ENCODE peak calls at places on chromosomes 5 and 9, in eight cellular contexts. One of them, this sample, is unnamed.

GRCh38 chr5:168314735-168315411 is 23.4 kb downstream of the WWC1 start:
- DNase-seq in CD4-positive, alpha-beta T cell: no peak
- DNase-seq in endothelial cell of umbilical vein: no peak
- DNase-seq in stomach: peak; percentile 93
- DNase-seq in astrocyte: peak; percentile 97
- DNase-seq in IMR-90: peak; percentile 99
- DNase-seq in uterus: no peak
- DNase-seq in ovary: no peak
- DNase-seq in this sample: peak; percentile 66

GRCh38 chr5:3218096-3218495 is 377.5 kb upstream of the IRX1 start:
- DNase-seq in uterus: no peak
- DNase-seq in stomach: peak; percentile 15
- DNase-seq in astrocyte: no peak
- DNase-seq in IMR-90: no peak
- DNase-seq in endothelial cell of umbilical vein: no peak
- DNase-seq in CD4-positive, alpha-beta T cell: no peak
- DNase-seq in ovary: no peak
- DNase-seq in this sample: no peak

GRCh38 chr5:138353550-138353893 is 1.0 kb downstream of the KDM3B start:
- DNase-seq in IMR-90: no peak
- DNase-seq in endothelial cell of umbilical vein: no peak
- DNase-seq in ovary: no peak
- DNase-seq in uterus: no peak
- DNase-seq in astrocyte: peak; percentile 34
- DNase-seq in CD4-positive, alpha-beta T cell: peak; percentile 10
- DNase-seq in stomach: no peak
- DNase-seq in this sample: no peak

GRCh38 chr5:92863666-92864065 is 717.4 kb downstream of the NR2F1-AS1 start:
- DNase-seq in astrocyte: no peak
- DNase-seq in stomach: no peak
- DNase-seq in ovary: no peak
- DNase-seq in uterus: no peak
- DNase-seq in IMR-90: no peak
- DNase-seq in CD4-positive, alpha-beta T cell: no peak
- DNase-seq in endothelial cell of umbilical vein: no peak
- DNase-seq in this sample: no peak

GRCh38 chr5:102731704-102732103 is 23.4 kb upstream of the PAM start:
- DNase-seq in uterus: no peak
- DNase-seq in stomach: no peak
- DNase-seq in CD4-positive, alpha-beta T cell: no peak
- DNase-seq in ovary: no peak
- DNase-seq in astrocyte: no peak
- DNase-seq in endothelial cell of umbilical vein: no peak
- DNase-seq in IMR-90: no peak
- DNase-seq in this sample: no peak

GRCh38 chr5:18314192-18314778 is 680.0 kb downstream of the TAF11L14 start:
- DNase-seq in ovary: no peak
- DNase-seq in CD4-positive, alpha-beta T cell: no peak
- DNase-seq in uterus: no peak
- DNase-seq in IMR-90: peak; percentile 20
- DNase-seq in stomach: no peak
- DNase-seq in endothelial cell of umbilical vein: peak; percentile 32
- DNase-seq in astrocyte: peak; percentile 5
- DNase-seq in this sample: no peak

GRCh38 chr5:170470275-170470674 is 33.5 kb upstream of the KCNIP1 start:
- DNase-seq in IMR-90: no peak
- DNase-seq in endothelial cell of umbilical vein: no peak
- DNase-seq in CD4-positive, alpha-beta T cell: no peak
- DNase-seq in uterus: no peak
- DNase-seq in ovary: no peak
- DNase-seq in stomach: no peak
- DNase-seq in astrocyte: no peak
- DNase-seq in this sample: no peak

GRCh38 chr5:43615445-43616184 is 12.6 kb downstream of the NNT start:
- DNase-seq in astrocyte: no peak
- DNase-seq in IMR-90: no peak
- DNase-seq in endothelial cell of umbilical vein: no peak
- DNase-seq in stomach: no peak
- DNase-seq in uterus: no peak
- DNase-seq in CD4-positive, alpha-beta T cell: no peak
- DNase-seq in ovary: no peak
- DNase-seq in this sample: no peak

GRCh38 chr5:149762958-149763630 is 33.0 kb downstream of the PPARGC1B start:
- DNase-seq in uterus: no peak
- DNase-seq in IMR-90: no peak
- DNase-seq in stomach: no peak
- DNase-seq in CD4-positive, alpha-beta T cell: no peak
- DNase-seq in astrocyte: no peak
- DNase-seq in endothelial cell of umbilical vein: no peak
- DNase-seq in ovary: no peak
- DNase-seq in this sample: no peak

GRCh38 chr5:35067985-35068384 is 20.2 kb upstream of the AGXT2 start:
- DNase-seq in stomach: no peak
- DNase-seq in astrocyte: peak; percentile 37
- DNase-seq in endothelial cell of umbilical vein: no peak
- DNase-seq in ovary: no peak
- DNase-seq in IMR-90: peak; percentile 26
- DNase-seq in uterus: no peak
- DNase-seq in CD4-positive, alpha-beta T cell: no peak
- DNase-seq in this sample: no peak

GRCh38 chr9:123614503-123615258 is 258.7 kb downstream of the CRB2 start:
- DNase-seq in CD4-positive, alpha-beta T cell: no peak
- DNase-seq in uterus: no peak
- DNase-seq in endothelial cell of umbilical vein: no peak
- DNase-seq in ovary: no peak
- DNase-seq in astrocyte: no peak
- DNase-seq in stomach: no peak
- DNase-seq in IMR-90: no peak
- DNase-seq in this sample: no peak

GRCh38 chr5:93208156-93208895 is 372.7 kb downstream of the NR2F1-AS1 start:
- DNase-seq in ovary: no peak
- DNase-seq in IMR-90: no peak
- DNase-seq in endothelial cell of umbilical vein: no peak
- DNase-seq in uterus: no peak
- DNase-seq in stomach: no peak
- DNase-seq in astrocyte: no peak
- DNase-seq in CD4-positive, alpha-beta T cell: no peak
- DNase-seq in this sample: no peak

GRCh38 chr5:93585054-93585751 is 2.2 kb downstream of the NR2F1 start:
- DNase-seq in IMR-90: no peak
- DNase-seq in stomach: no peak
- DNase-seq in CD4-positive, alpha-beta T cell: no peak
- DNase-seq in endothelial cell of umbilical vein: peak; percentile 67
- DNase-seq in uterus: no peak
- DNase-seq in ovary: peak; percentile 65
- DNase-seq in astrocyte: no peak
- DNase-seq in this sample: no peak

GRCh38 chr9:93649610-93650261 is 73.4 kb downstream of the PHF2 start:
- DNase-seq in ovary: no peak
- DNase-seq in astrocyte: no peak
- DNase-seq in stomach: no peak
- DNase-seq in IMR-90: peak; percentile 19
- DNase-seq in endothelial cell of umbilical vein: no peak
- DNase-seq in CD4-positive, alpha-beta T cell: no peak
- DNase-seq in uterus: peak; percentile 9
- DNase-seq in this sample: no peak

GRCh38 chr9:37408933-37409710 is 13.4 kb upstream of the GRHPR start:
- DNase-seq in ovary: no peak
- DNase-seq in endothelial cell of umbilical vein: no peak
- DNase-seq in stomach: no peak
- DNase-seq in astrocyte: no peak
- DNase-seq in IMR-90: no peak
- DNase-seq in CD4-positive, alpha-beta T cell: peak; percentile 42
- DNase-seq in uterus: no peak
- DNase-seq in this sample: no peak

GRCh38 chr5:87120518-87121314 is 147.0 kb upstream of the RASA1 start:
- DNase-seq in endothelial cell of umbilical vein: peak; percentile 87
- DNase-seq in ovary: no peak
- DNase-seq in uterus: no peak
- DNase-seq in stomach: no peak
- DNase-seq in CD4-positive, alpha-beta T cell: no peak
- DNase-seq in IMR-90: peak; percentile 93
- DNase-seq in astrocyte: peak; percentile 97
- DNase-seq in this sample: no peak

GRCh38 chr5:10736808-10737207 is 24.2 kb downstream of the DAP start:
- DNase-seq in ovary: no peak
- DNase-seq in IMR-90: no peak
- DNase-seq in endothelial cell of umbilical vein: no peak
- DNase-seq in astrocyte: no peak
- DNase-seq in CD4-positive, alpha-beta T cell: no peak
- DNase-seq in uterus: no peak
- DNase-seq in stomach: no peak
- DNase-seq in this sample: no peak

GRCh38 chr5:14268236-14268701 is 125.1 kb downstream of the TRIO start:
- DNase-seq in IMR-90: peak; percentile 81
- DNase-seq in endothelial cell of umbilical vein: peak; percentile 77
- DNase-seq in ovary: no peak
- DNase-seq in uterus: no peak
- DNase-seq in stomach: no peak
- DNase-seq in CD4-positive, alpha-beta T cell: no peak
- DNase-seq in astrocyte: peak; percentile 87
- DNase-seq in this sample: no peak

GRCh38 chr9:97985058-97985861 is 2.1 kb downstream of the ANP32B start:
- DNase-seq in endothelial cell of umbilical vein: peak; percentile 56
- DNase-seq in ovary: no peak
- DNase-seq in uterus: no peak
- DNase-seq in CD4-positive, alpha-beta T cell: peak; percentile 10
- DNase-seq in IMR-90: peak; percentile 11
- DNase-seq in stomach: peak; percentile 32
- DNase-seq in astrocyte: no peak
- DNase-seq in this sample: no peak

GRCh38 chr5:173817561-173817960 is 70.6 kb upstream of the CPEB4 start:
- DNase-seq in CD4-positive, alpha-beta T cell: no peak
- DNase-seq in uterus: no peak
- DNase-seq in astrocyte: no peak
- DNase-seq in endothelial cell of umbilical vein: no peak
- DNase-seq in ovary: no peak
- DNase-seq in IMR-90: no peak
- DNase-seq in stomach: no peak
- DNase-seq in this sample: no peak

GRCh38 chr9:133563286-133564213 is 29.0 kb downstream of the ADAMTSL2 start:
- DNase-seq in CD4-positive, alpha-beta T cell: no peak
- DNase-seq in uterus: peak; percentile 54
- DNase-seq in stomach: no peak
- DNase-seq in astrocyte: no peak
- DNase-seq in ovary: no peak
- DNase-seq in endothelial cell of umbilical vein: no peak
- DNase-seq in IMR-90: peak; percentile 7
- DNase-seq in this sample: peak; percentile 20

DNA sequence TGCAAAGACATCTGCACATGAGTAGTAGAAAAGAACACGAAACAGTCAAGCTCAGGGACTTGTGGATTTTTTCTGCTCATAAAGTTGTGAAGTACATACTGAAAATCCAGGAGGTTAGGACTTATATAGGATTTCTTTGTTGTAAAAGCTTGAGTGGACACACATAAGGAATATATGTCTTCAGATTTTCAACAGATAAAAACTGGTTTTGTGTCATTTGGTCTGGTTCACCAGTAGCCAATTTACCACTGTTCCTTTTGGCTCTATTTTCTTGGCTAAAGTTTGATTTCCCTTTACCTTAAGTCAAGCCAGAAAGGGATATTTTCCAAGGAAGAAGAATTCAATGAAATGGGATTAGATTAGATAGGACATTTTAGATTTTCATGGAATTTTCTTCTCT is 204.3 kb downstream of the NR3C1 start:
- DNase-seq in uterus: no peak
- DNase-seq in ovary: no peak
- DNase-seq in endothelial cell of umbilical vein: no peak
- DNase-seq in CD4-positive, alpha-beta T cell: no peak
- DNase-seq in IMR-90: no peak
- DNase-seq in astrocyte: no peak
- DNase-seq in stomach: no peak
- DNase-seq in this sample: no peak
- H3K27me3 ChIP-seq in uterus: no peaks in the 10 kb centered on the region
- H3K27me3 ChIP-seq in ovary: no peaks in the 10 kb centered on the region
- H3K27me3 ChIP-seq in endothelial cell of umbilical vein: no peaks in the 10 kb centered on the region
- H3K27me3 ChIP-seq in CD4-positive, alpha-beta T cell: no peaks in the 10 kb centered on the region
- H3K27me3 ChIP-seq in IMR-90: no peaks in the 10 kb centered on the region
- H3K27me3 ChIP-seq in astrocyte: no peaks in the 10 kb centered on the region
- H3K27me3 ChIP-seq in stomach: no peaks in the 10 kb centered on the region
- H3K27me3 ChIP-seq in this sample: no peaks in the 10 kb centered on the region

GRCh38 chr5:127934791-127935256 is 148.7 kb upstream of the SLC12A2 start:
- DNase-seq in CD4-positive, alpha-beta T cell: no peak
- DNase-seq in uterus: no peak
- DNase-seq in astrocyte: peak; percentile 77
- DNase-seq in IMR-90: peak; percentile 63
- DNase-seq in stomach: peak; percentile 36
- DNase-seq in ovary: no peak
- DNase-seq in endothelial cell of umbilical vein: peak; percentile 17
- DNase-seq in this sample: no peak
- TF ChIP-seq CTCF in CD4-positive, alpha-beta T cell: no peak
- TF ChIP-seq CTCF in uterus: no peak
- TF ChIP-seq CTCF in astrocyte: no peak
- TF ChIP-seq CTCF in IMR-90: peak; percentile 9
- TF ChIP-seq CTCF in stomach: peak; percentile 9
- TF ChIP-seq CTCF in ovary: no peak
- TF ChIP-seq CTCF in endothelial cell of umbilical vein: no peak
- TF ChIP-seq CTCF in this sample: no peak

DNA sequence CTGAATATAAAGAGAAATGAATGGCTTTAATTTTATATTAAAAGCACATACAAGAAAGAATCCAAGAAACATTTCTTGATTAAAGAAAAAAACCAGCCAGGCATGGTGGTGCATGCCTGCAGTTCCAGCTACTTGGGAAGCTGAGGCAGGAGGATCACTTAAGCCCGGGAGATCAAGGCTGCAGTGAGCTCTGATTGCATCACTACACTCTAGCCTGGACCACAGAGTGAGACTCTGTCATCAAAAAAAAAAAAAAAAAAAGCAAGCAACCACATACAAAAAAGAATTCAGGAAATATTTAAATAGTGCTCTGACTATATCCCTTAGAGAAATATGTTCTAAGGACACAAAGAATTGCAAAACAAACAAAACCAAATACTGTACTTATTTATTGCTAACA is 2.5 kb upstream of the PLAC8L1 start:
- DNase-seq in ovary: no peak
- DNase-seq in CD4-positive, alpha-beta T cell: no peak
- DNase-seq in IMR-90: peak; percentile 31
- DNase-seq in endothelial cell of umbilical vein: no peak
- DNase-seq in uterus: no peak
- DNase-seq in stomach: no peak
- DNase-seq in astrocyte: peak; percentile 4
- DNase-seq in this sample: no peak
- H3K27ac ChIP-seq in ovary: no peak overlapping the region
- H3K27ac ChIP-seq in CD4-positive, alpha-beta T cell: no peak overlapping the region
- H3K27ac ChIP-seq in IMR-90: no peak overlapping the region
- H3K27ac ChIP-seq in endothelial cell of umbilical vein: no peak overlapping the region
- H3K27ac ChIP-seq in uterus: no peak overlapping the region
- H3K27ac ChIP-seq in stomach: no peak overlapping the region
- H3K27ac ChIP-seq in astrocyte: no peak overlapping the region
- H3K27ac ChIP-seq in this sample: no peak overlapping the region

DNA sequence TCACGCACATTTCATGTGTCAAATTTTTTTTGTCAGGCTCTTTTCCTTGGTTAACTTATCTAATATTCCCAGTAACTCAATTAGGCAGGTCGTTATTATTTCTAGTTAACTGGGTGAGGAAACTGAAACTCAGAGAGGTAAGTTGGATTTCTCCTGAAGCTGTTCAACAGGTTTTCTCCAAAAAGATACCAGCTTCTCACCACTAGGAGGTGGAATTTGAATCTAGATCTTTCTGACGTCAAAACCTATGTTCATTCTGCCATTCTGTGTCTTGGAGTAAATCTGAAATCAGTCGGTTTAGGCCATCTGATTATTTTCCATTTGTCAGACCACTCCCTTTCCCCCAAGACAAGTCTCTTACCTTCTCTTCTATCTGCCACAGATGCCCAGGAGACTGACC is 572.9 kb downstream of the ACTL7B start:
- DNase-seq in endothelial cell of umbilical vein: no peak
- DNase-seq in astrocyte: no peak
- DNase-seq in CD4-positive, alpha-beta T cell: no peak
- DNase-seq in stomach: no peak
- DNase-seq in ovary: no peak
- DNase-seq in IMR-90: peak; percentile 8
- DNase-seq in uterus: no peak
- DNase-seq in this sample: no peak
- H3K27me3 ChIP-seq in endothelial cell of umbilical vein: no peaks in the 10 kb centered on the region
- H3K27me3 ChIP-seq in astrocyte: no peaks in the 10 kb centered on the region
- H3K27me3 ChIP-seq in CD4-positive, alpha-beta T cell: no peaks in the 10 kb centered on the region
- H3K27me3 ChIP-seq in stomach: no peaks in the 10 kb centered on the region
- H3K27me3 ChIP-seq in ovary: no peaks in the 10 kb centered on the region
- H3K27me3 ChIP-seq in IMR-90: no peaks in the 10 kb centered on the region
- H3K27me3 ChIP-seq in uterus: no peaks in the 10 kb centered on the region
- H3K27me3 ChIP-seq in this sample: no peaks in the 10 kb centered on the region

This sample was measured in prostate gland.